ENCODE peak calls at places on chromosome 6, in eight cellular contexts. O is AG04450, S is WTC11, Y is bronchial epithelial cell, G is astrocyte of the cerebellum, P is BE2C, B is upper lobe of right lung, C is tibial artery. H is an unnamed sample.
A peak's percentile ranks its signal among the peaks of the same experiment; 100 is the strongest.

GRCh38 chr6:142276256-142276655 is 25.6 kb upstream of the ADGRG6 start:
- DNase-seq in G (no peak), S (no peak), B (no peak), P (no peak), O (no peak), C (no peak), Y (no peak), H (no peak)

GRCh38 chr6:17448165-17448564 is 54.8 kb downstream of the CAP2 start:
- DNase-seq in C (no peak), P (no peak), G (peak; percentile 73), S (no peak), B (no peak), O (no peak), Y (no peak), H (no peak)

GRCh38 chr6:26172496-26172958 is 85.3 kb downstream of the HFE start:
- DNase-seq in B (no peak), Y (peak; percentile 33), O (no peak), C (no peak), P (no peak), G (no peak), S (no peak), H (no peak)

GRCh38 chr6:14476793-14477531 is 359.4 kb downstream of the CD83 start:
- DNase-seq in P (no peak), S (no peak), O (peak; percentile 97), G (peak; percentile 31), B (no peak), C (peak; percentile 57), Y (no peak), H (peak; percentile 82)

GRCh38 chr6:109226353-109226752 is 131.0 kb downstream of the CEP57L1 start:
- DNase-seq in Y (no peak), P (no peak), C (no peak), G (no peak), O (no peak), B (no peak), S (no peak), H (no peak)

GRCh38 chr6:41791306-41791705 is 3.8 kb downstream of the TOMM6 start:
- DNase-seq in Y (no peak), S (no peak), G (no peak), B (no peak), P (no peak), O (no peak), C (no peak), H (no peak)

GRCh38 chr6:127518710-127519468 is at the start of gene MTCL3:
- DNase-seq in C (no peak), Y (peak; percentile 34), P (peak; percentile 96), G (peak; percentile 49), O (no peak), B (peak; percentile 66), S (peak; percentile 70), H (no peak)

GRCh38 chr6:26199057-26199772 is 112.0 kb downstream of the HFE start:
- DNase-seq in O (peak; percentile 93), Y (peak; percentile 96), G (peak; percentile 93), P (peak; percentile 78), S (peak; percentile 70), C (no peak), B (peak; percentile 81), H (peak; percentile 93)

GRCh38 chr6:41160933-41161332 is 2.0 kb downstream of the TREM2 start:
- DNase-seq in P (no peak), O (no peak), C (no peak), S (no peak), G (no peak), B (no peak), Y (no peak), H (no peak)

GRCh38 chr6:169452117-169452868 is 198.6 kb upstream of the THBS2 start:
- DNase-seq in Y (peak; percentile 84), G (no peak), P (no peak), S (no peak), O (peak; percentile 92), B (no peak), C (peak; percentile 85), H (peak; percentile 76)

GRCh38 chr6:142297996-142298753 is 3.6 kb upstream of the ADGRG6 start:
- DNase-seq in O (peak; percentile 38), B (no peak), G (no peak), P (no peak), S (no peak), Y (peak; percentile 91), C (no peak), H (no peak)

GRCh38 chr6:154766993-154767392 is 33.8 kb downstream of the SCAF8 start:
- DNase-seq in C (no peak), P (no peak), Y (no peak), B (no peak), G (peak; percentile 2), S (no peak), O (no peak), H (no peak)

GRCh38 chr6:112478036-112478435 is 130.9 kb downstream of the RFPL4B start:
- DNase-seq in B (no peak), S (no peak), O (no peak), G (no peak), Y (no peak), C (no peak), P (no peak), H (no peak)

GRCh38 chr6:46771556-46771955 is 21.6 kb upstream of the MEP1A start:
- DNase-seq in Y (peak; percentile 4), C (no peak), S (no peak), G (no peak), P (no peak), B (no peak), O (no peak), H (no peak)

GRCh38 chr6:33678246-33678931 is 33.1 kb downstream of the UQCC2 start:
- DNase-seq in S (no peak), P (no peak), Y (no peak), G (no peak), B (no peak), C (no peak), O (no peak), H (no peak)

GRCh38 chr6:52285174-52286068 is 879 bp upstream of the MCM3 start:
- DNase-seq in C (no peak), P (no peak), Y (no peak), S (no peak), O (no peak), G (no peak), B (no peak), H (peak; percentile 34)

GRCh38 chr6:18207438-18207837 is 52.2 kb downstream of the KDM1B start:
- DNase-seq in Y (no peak), B (no peak), O (no peak), P (no peak), S (no peak), G (no peak), C (no peak), H (no peak)

GRCh38 chr6:90301816-90302215 is 5.2 kb upstream of the BACH2 start:
- DNase-seq in B (no peak), Y (no peak), G (no peak), S (no peak), P (no peak), O (no peak), C (no peak), H (no peak)

GRCh38 chr6:169993861-169994481 is 242.5 kb downstream of the ERMARD start:
- DNase-seq in C (no peak), P (no peak), G (no peak), O (no peak), B (peak; percentile 51), S (no peak), Y (no peak), H (no peak)

GRCh38 chr6:153231048-153231635 is 100.1 kb upstream of the RGS17 start:
- DNase-seq in B (peak; percentile 70), P (peak; percentile 73), O (peak; percentile 2), S (peak; percentile 87), C (no peak), G (peak; percentile 28), Y (peak; percentile 48), H (no peak)

GRCh38 chr6:46849361-46849690 is 56.1 kb downstream of the MEP1A start:
- DNase-seq in B (no peak), G (no peak), S (no peak), Y (no peak), O (no peak), P (no peak), C (no peak), H (no peak)

GRCh38 chr6:79868098-79868722 is 79.1 kb downstream of the ELOVL4 start:
- DNase-seq in Y (peak; percentile 74), O (peak; percentile 39), G (peak; percentile 67), P (peak; percentile 69), C (no peak), B (no peak), S (no peak), H (peak; percentile 49)
- TF ChIP-seq CTCF in Y (peak; percentile 62), O (peak; percentile 72), G (peak; percentile 50), P (peak; percentile 72), C (peak; percentile 31), B (peak; percentile 58), S (peak; percentile 28), H (peak; percentile 68)

DNA sequence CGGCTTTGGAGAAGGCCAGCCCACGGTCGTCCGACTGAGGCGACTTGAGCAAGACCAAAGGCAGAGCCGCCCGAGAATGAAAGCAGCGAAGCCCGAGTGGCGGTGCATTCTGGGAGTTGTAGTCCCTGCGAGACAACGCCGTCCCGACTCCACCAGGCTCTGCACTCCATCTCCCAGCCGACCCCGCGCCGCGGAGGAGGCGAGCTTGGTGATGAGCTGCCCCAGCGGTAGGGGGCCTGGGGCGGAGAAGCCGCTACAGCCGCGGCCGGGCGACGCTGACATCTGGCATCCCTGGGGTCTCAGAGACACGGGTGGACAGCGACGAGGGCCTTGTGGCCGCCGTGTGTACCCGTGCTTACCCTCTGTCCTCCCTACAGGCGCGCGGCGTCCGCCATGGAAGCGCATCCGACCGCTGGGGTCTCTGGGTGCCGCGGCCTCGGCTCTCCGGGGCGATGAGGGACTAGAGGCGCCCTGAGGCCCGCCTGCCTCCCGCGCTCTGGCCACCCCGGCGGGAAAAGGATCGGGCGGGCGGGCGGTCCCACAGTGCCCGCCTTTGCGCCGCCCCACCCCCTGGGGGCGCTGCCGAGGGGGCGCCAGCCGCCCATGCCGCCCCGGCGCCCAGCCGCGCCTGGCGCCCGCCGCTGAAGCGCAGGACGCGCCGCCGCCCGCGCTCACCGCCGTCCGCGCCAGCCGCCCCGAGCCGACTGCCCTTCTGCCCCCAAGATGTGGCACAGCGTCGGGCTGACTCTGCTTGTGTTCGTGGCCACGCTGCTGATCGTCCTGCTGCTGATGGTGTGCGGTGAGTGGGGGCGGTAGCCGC is at the start of gene SMIM13:
- DNase-seq in O (peak; percentile 96), Y (peak; percentile 94), G (peak; percentile 96), C (peak; percentile 98), S (peak; percentile 98), P (peak; percentile 97), B (peak; percentile 98), H (peak; percentile 94)
- TF ChIP-seq CTCF in O (peak; percentile 30), Y (peak; percentile 44), G (peak; percentile 33), C (peak; percentile 51), S (peak; percentile 44), P (no peak), B (peak; percentile 45), H (peak; percentile 18)

DNA sequence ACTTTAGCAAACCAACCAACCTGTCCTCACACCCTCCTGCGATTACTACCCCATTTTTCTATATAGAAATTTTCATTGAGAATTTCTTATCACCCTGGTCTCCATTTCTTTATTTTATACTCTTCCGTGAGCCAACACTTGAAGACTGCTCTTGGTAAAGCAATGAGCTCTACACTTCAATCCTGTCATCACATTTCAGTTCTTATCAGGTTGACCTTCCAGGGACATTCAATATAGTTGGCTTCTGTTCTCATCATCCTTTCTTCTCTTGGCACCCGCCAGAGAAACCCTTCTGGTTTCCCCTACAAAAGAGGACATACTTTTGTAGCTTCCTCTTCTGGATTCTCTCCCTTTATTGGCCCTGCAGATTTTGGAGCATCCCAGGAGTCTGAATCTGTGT is 279.3 kb downstream of the PRKN start:
- DNase-seq in B (no peak), Y (no peak), C (no peak), O (no peak), S (no peak), P (no peak), G (no peak), H (no peak)
- TF ChIP-seq CTCF in B (no peak), Y (no peak), C (no peak), O (no peak), S (no peak), P (no peak), G (no peak), H (no peak)

GRCh38 chr6:88725111-88725711 is 238.2 kb downstream of the RNGTT start:
- DNase-seq in P (peak; percentile 78), B (no peak), S (peak; percentile 77), Y (no peak), O (peak; percentile 43), G (peak; percentile 91), C (peak; percentile 22), H (no peak)
- TF ChIP-seq CTCF in P (peak; percentile 70), B (no peak), S (peak; percentile 58), Y (no peak), O (peak; percentile 47), G (peak; percentile 40), C (no peak), H (no peak)